ENCODE peak calls at places on chromosomes 2 and 18, in seven cellular contexts. T is astrocyte of the spinal cord, R is GM06990, O is AG10803, W is AG09309, F is GM12878, L is MM.1S. Z is an unnamed sample.

GRCh38 chr2:202771741-202772470 is 99.7 kb downstream of the ICA1L start:
- DNase-seq in W (no peak), L (no peak), F (no peak), O (peak; percentile 11), T (no peak), R (no peak), Z (peak; percentile 94)

GRCh38 chr2:59276033-59276432 is 1034.9 kb upstream of the FANCL start:
- DNase-seq in O (no peak), L (no peak), W (no peak), T (no peak), F (no peak), R (no peak), Z (no peak)

GRCh38 chr18:40109251-40110049 is 1845.6 kb upstream of the PIK3C3 start:
- DNase-seq in T (no peak), O (no peak), F (no peak), L (peak; percentile 44), R (no peak), W (no peak), Z (no peak)

GRCh38 chr2:220553150-220553549 is 925.7 kb downstream of the SLC4A3 start:
- DNase-seq in R (no peak), L (no peak), O (peak; percentile 29), T (no peak), W (no peak), F (no peak), Z (no peak)

GRCh38 chr2:69223759-69224494 is 163.1 kb downstream of the GFPT1 start:
- DNase-seq in R (no peak), L (no peak), W (no peak), O (no peak), F (no peak), T (no peak), Z (no peak)

GRCh38 chr18:77223653-77224052 is 26.0 kb upstream of the GALR1 start:
- DNase-seq in W (peak; percentile 10), L (no peak), F (no peak), T (peak; percentile 54), R (no peak), O (peak; percentile 54), Z (peak; percentile 75)

GRCh38 chr2:191481305-191482075 is 196.4 kb upstream of the NABP1 start:
- DNase-seq in L (no peak), O (no peak), R (no peak), F (no peak), W (no peak), T (peak; percentile 22), Z (no peak)

GRCh38 chr2:70084973-70085710 is 2.1 kb upstream of the PCBP1 start:
- DNase-seq in F (peak; percentile 76), W (no peak), T (no peak), L (peak; percentile 89), R (peak; percentile 75), O (no peak), Z (no peak)

GRCh38 chr18:45102863-45103262 is 422.2 kb downstream of the SETBP1 start:
- DNase-seq in R (peak; percentile 35), T (no peak), L (no peak), W (no peak), O (no peak), F (no peak), Z (no peak)

GRCh38 chr2:49110571-49111315 is 43.6 kb downstream of the FSHR start:
- DNase-seq in T (no peak), W (no peak), O (no peak), F (no peak), R (no peak), L (no peak), Z (no peak)

GRCh38 chr2:100853909-100854810 is 34.2 kb downstream of the NPAS2 start:
- DNase-seq in L (no peak), T (no peak), F (no peak), W (no peak), O (no peak), R (no peak), Z (no peak)

GRCh38 chr18:47249602-47250001 is 1.9 kb downstream of the SKOR2 start:
- DNase-seq in T (no peak), R (no peak), L (no peak), W (no peak), F (no peak), O (no peak), Z (no peak)

GRCh38 chr18:2855560-2856350 is 8.9 kb downstream of the EMILIN2 start:
- DNase-seq in W (no peak), F (no peak), T (no peak), L (no peak), O (no peak), R (no peak), Z (peak; percentile 20)

GRCh38 chr18:32469691-32470131 is 971 bp downstream of the GAREM1 start:
- DNase-seq in O (peak; percentile 4), R (no peak), F (no peak), L (peak; percentile 22), W (no peak), T (peak; percentile 38), Z (peak; percentile 8)

GRCh38 chr2:169946546-169946945 is 119.3 kb downstream of the UBR3 start:
- DNase-seq in L (no peak), T (no peak), O (no peak), R (no peak), F (no peak), W (no peak), Z (no peak)

GRCh38 chr2:85662899-85663683 is 4.9 kb downstream of the SFTPB start:
- DNase-seq in R (no peak), W (peak; percentile 77), T (peak; percentile 89), O (peak; percentile 88), L (no peak), F (no peak), Z (peak; percentile 77)

GRCh38 chr2:203786912-203787311 is 80.5 kb downstream of the CD28 start:
- DNase-seq in T (peak; percentile 66), F (no peak), R (no peak), O (peak; percentile 90), W (no peak), L (no peak), Z (peak; percentile 24)

GRCh38 chr2:150060341-150060740 is 427.1 kb downstream of the RND3 start:
- DNase-seq in O (peak; percentile 75), T (no peak), F (no peak), L (no peak), R (no peak), W (no peak), Z (no peak)

GRCh38 chr18:56009451-56009850 is 421.5 kb upstream of the TCF4 start:
- DNase-seq in W (no peak), L (no peak), T (no peak), O (no peak), F (no peak), R (no peak), Z (no peak)

DNA sequence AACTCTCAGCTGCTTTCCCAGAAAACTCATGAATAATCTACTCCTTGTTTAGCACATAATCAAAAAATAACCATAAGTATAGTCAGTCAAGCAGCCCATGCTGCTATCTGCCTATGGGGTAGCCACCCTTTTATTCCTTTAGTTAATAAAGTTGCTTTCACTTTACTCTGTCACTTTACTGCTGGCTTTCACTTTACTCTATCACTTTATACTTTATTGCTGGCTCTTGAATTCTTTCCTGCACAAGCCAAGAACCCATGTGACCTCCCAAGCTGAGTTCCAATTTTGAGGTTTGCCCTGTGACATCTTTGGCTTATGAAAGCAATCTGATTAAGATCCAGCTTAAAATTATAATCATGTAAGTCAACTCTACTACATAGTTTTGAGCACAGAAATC is 288.1 kb downstream of the PDE11A start:
- DNase-seq in O (peak; percentile 88), R (no peak), F (no peak), L (peak; percentile 9), W (peak; percentile 61), T (peak; percentile 68), Z (peak; percentile 70)
- H3K4me3 ChIP-seq in O (peak overlapping the region; percentile 28), R (no peak overlapping the region), F (no peak overlapping the region), L (no peak overlapping the region), W (no peak overlapping the region), T (no peak overlapping the region), Z (no peak overlapping the region)

DNA sequence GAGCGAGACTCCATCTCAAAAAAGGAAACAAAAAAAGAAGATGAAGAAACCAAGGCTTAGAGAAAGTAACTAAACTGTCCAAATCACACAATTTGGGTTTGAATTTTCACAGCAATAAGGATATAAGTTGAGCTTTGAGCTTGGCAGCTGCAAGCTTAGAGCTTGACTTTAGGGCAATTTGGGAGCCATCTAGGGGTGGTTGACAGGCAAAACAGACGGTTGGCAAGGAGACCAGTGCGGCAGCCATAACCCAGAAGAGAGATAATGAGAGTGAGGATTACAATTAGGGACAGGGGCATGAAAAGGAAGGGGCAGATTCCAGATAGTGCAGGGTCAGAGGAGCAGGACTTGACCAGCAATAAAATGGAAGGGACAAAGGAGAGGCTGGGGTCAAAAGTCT is 382.2 kb upstream of the HNRNPA3 start:
- DNase-seq in R (no peak), T (no peak), O (no peak), L (no peak), F (no peak), W (no peak), Z (no peak)
- TF ChIP-seq CTCF in R (peak; percentile 47), T (no peak), O (no peak), L (peak; percentile 11), F (peak; percentile 20), W (no peak), Z (no peak)

DNA sequence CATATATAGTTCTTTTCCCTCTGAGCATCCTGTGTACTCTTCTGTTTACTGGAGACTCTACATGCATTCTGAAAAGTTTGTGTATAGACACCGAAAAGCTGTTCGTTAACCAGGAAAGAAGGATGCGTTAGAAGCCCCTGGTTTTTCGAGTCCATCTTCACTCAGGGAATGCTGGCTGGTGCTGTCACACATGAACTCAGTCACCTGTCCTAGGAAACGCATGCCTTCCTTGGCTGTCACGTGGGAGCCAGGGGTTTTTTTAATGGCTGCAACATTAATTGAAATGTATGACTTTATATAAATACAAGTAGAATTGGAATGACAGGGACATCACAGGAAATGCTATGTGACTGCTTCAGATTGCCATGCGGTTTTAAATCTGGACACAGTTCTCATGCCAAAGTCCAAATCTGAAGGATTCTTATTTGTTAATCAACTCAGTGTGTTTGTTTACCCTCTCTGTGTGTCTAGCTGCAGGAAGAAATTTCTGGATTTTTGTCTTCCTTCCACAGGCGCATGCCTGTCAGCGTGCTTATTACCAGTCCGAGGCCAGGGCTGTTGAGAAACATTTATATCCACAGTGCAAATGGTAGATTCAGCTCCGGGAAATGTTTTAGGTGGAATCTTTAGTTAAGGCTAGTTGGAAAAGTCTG is 2.6 kb downstream of the RAMP1 start:
- DNase-seq in R (no peak), W (no peak), F (no peak), O (peak; percentile 44), T (no peak), L (no peak), Z (no peak)
- H3K4me3 ChIP-seq in R (no peak overlapping the region), W (no peak overlapping the region), F (no peak overlapping the region), O (no peak overlapping the region), T (no peak overlapping the region), L (no peak overlapping the region), Z (no peak overlapping the region)

GRCh38 chr18:58535340-58536186 is 93.3 kb downstream of the ALPK2 start:
- DNase-seq in F (peak; percentile 99), L (no peak), O (no peak), T (no peak), W (no peak), R (peak; percentile 84), Z (no peak)

GRCh38 chr18:58536187-58536516 is 92.7 kb downstream of the ALPK2 start:
- DNase-seq in F (no peak), R (no peak), T (no peak), W (no peak), L (no peak), O (no peak), Z (no peak)

GRCh38 chr18:58534535-58535301 is 94.2 kb downstream of the ALPK2 start:
- DNase-seq in W (no peak), L (no peak), O (no peak), R (peak; percentile 52), F (no peak), T (no peak), Z (no peak)

GRCh38 chr18:58537272-58538038 is 91.4 kb downstream of the ALPK2 start:
- DNase-seq in F (no peak), L (no peak), W (no peak), O (no peak), R (no peak), T (no peak), Z (no peak)

GRCh38 chr18:58536534-58537271 is 92.2 kb downstream of the ALPK2 start:
- DNase-seq in L (peak; percentile 42), R (peak; percentile 73), T (no peak), O (no peak), F (no peak), W (no peak), Z (no peak)
- TF ChIP-seq CTCF in L (no peak), R (peak; percentile 3), T (no peak), O (no peak), F (peak; percentile 7), W (no peak), Z (no peak)

Z was measured in fibroblast of villous mesenchyme.